ENCODE peak calls at places on chromosomes 13 and 19, in five cellular contexts. B, L, I, K and E are unnamed samples.

GRCh38 chr19:1768248-1768647 is 14.9 kb downstream of the ONECUT3 start:
- DNase-seq in I (no peak), K (peak), B (no peak), L (no peak), E (no peak)

GRCh38 chr13:90055121-90055520 is 1292.4 kb upstream of the MIR17HG start:
- DNase-seq in B (peak), L (peak), I (peak), K (no peak), E (no peak)

GRCh38 chr13:81012031-81012430 is 671.1 kb upstream of the SPRY2 start:
- DNase-seq in L (no peak), K (no peak), I (no peak), B (no peak), E (no peak)

GRCh38 chr13:94849254-94849653 is 136.9 kb upstream of the SOX21 start:
- DNase-seq in I (no peak), B (no peak), L (peak), K (no peak), E (no peak)

GRCh38 chr19:8168537-8168936 is 19.1 kb upstream of the FBN3 start:
- DNase-seq in K (no peak), L (no peak), B (no peak), I (no peak), E (no peak)

GRCh38 chr13:99721606-99722384 is 220.5 kb downstream of the TM9SF2 start:
- DNase-seq in I (no peak), L (no peak), K (no peak), B (peak), E (no peak)

GRCh38 chr13:78618411-78618810 is 15.1 kb upstream of the POU4F1 start:
- DNase-seq in L (no peak), K (no peak), I (no peak), B (no peak), E (no peak)

GRCh38 chr19:17243854-17244617 is 1.7 kb downstream of the NR2F6 start:
- DNase-seq in K (peak), I (peak), B (no peak), L (peak), E (peak)

GRCh38 chr19:48355555-48355954 is 8.2 kb downstream of the TMEM143 start:
- DNase-seq in I (no peak), B (no peak), K (no peak), L (no peak), E (no peak)

GRCh38 chr19:2223959-2224358 is 12.2 kb downstream of the PLEKHJ1 start:
- DNase-seq in I (no peak), B (no peak), L (no peak), K (no peak), E (no peak)

GRCh38 chr13:31073859-31074718 is 87.6 kb downstream of the HSPH1 start:
- DNase-seq in I (no peak), B (peak), K (no peak), L (no peak), E (peak)

GRCh38 chr13:27379694-27380596 is 44.5 kb upstream of the GTF3A start:
- DNase-seq in B (peak), I (peak), K (peak), L (peak), E (peak)

GRCh38 chr19:16417660-16418596 is 53.8 kb downstream of the EPS15L1 start:
- DNase-seq in I (peak), B (peak), L (peak), K (peak), E (peak)

GRCh38 chr19:45766919-45767346 is 2.1 kb downstream of the SIX5 start:
- DNase-seq in B (peak), L (no peak), K (no peak), I (peak), E (peak)

GRCh38 chr13:39317284-39317683 is 279.0 kb downstream of the NHLRC3 start:
- DNase-seq in L (peak), B (peak), I (no peak), K (no peak), E (no peak)

GRCh38 chr19:34480971-34481821 is at the start of gene WTIP:
- DNase-seq in L (peak), I (peak), B (peak), K (peak), E (peak)

GRCh38 chr13:28488376-28489005 is 6.4 kb downstream of the FLT1 start:
- DNase-seq in K (no peak), I (no peak), L (no peak), B (no peak), E (peak)

GRCh38 chr19:46428278-46429141 is at the start of gene PNMA8C:
- DNase-seq in K (peak), L (no peak), I (peak), B (peak), E (peak)

GRCh38 chr13:113349491-113349890 is 14.4 kb downstream of the GRTP1 start:
- DNase-seq in I (no peak), B (no peak), L (no peak), K (peak), E (peak)
- TF ChIP-seq CTCF in I (no peak), B (no peak), L (no peak), K (no peak), E (no peak)

DNA sequence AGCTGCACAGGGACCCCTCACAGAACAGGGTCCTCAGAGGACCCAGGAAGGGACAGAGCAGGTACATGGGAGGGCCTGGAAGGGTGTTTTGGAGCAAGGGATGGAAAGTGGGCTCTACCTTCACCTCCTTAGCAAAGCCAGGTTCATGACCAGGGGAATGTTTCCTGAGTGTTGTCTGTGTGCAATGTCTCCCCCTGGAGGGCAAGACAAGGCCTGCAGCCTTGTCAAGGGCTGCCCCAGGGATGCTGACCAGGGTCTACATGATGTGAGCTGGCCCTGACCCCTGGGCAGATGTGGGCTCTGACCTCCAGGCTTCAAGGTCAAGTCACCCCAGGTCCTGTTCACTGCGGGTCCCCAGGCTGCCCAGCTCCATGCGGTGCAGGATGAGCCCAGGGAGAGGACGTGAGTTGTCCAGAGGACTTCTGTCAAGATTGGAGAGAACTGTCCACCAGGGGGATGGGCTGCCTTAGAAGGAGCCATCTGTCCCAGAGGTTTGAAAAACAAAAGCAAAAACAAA is 1.0 kb upstream of the CEACAM1 start:
- DNase-seq in B (peak), L (peak), I (peak), K (peak), E (peak)
- H2AFZ ChIP-seq in B (no peak), L (no peak), I (no peak), K (no peak), E (no peak)

GRCh38 chr19:6737284-6737872 is at the start of gene GPR108:
- DNase-seq in L (peak), I (peak), K (peak), B (peak), E (peak)
- TF ChIP-seq CTCF in L (no peak), I (no peak), K (no peak), B (no peak), E (no peak)

GRCh38 chr19:23916991-23917390 is 2.3 kb downstream of the ZNF726 start:
- DNase-seq in I (no peak), B (peak), L (peak), K (no peak), E (no peak)

GRCh38 chr19:23913931-23914330 is 755 bp upstream of the ZNF726 start:
- DNase-seq in L (no peak), I (no peak), B (no peak), K (no peak), E (no peak)

GRCh38 chr19:23909222-23909621 is 5.5 kb upstream of the ZNF726 start:
- DNase-seq in I (no peak), K (no peak), B (no peak), L (no peak), E (no peak)

GRCh38 chr19:23917856-23918255 is 3.2 kb downstream of the ZNF726 start:
- DNase-seq in K (no peak), B (no peak), I (no peak), L (no peak), E (peak)

DNA sequence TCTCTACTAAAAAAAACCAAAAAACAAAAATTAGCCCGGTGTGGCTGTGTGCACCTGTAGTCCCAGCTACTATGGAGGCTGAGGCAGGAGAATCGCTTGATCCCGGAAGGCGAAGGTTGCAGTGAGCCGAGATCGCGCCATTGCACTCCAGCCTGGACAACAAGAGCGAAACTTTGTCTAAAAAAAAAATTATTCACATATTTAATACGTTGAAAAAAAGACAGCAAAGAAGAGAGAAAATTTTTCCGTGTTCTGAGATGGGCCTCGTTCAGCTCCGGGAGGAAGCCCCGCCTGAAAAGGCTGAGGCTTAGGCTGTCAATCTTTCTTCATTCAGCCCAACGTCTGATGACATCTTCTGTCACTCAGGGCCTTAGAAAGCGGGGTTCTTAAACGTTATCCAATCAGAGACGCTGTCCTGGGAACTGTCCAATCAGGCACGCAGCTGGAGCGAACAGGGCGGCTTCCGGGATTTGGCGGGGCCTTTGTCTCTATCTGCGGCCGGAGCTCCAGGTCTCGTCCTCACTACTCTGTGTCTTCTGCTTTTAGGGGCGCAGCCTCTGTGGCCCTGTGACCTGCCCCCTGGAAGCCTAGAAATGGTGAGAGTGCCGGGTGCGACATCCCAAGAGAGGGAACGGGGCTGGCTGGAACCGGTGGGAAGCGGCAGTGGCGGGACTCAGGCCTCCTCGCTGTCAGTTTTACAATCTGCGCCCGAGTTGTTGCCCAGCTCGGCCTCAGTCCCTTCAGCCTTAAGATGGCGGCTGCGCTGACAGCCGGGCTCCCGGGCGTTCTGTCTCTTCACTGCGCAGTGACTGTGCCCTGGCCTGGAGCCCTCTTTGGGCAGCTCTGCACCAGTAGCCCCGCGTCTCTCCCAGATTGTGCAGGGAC is at the start of gene ZNF726:
- DNase-seq in L (peak), I (peak), B (peak), K (no peak), E (peak)
- H2AFZ ChIP-seq in L (peak), I (peak), B (peak), K (no peak), E (peak)